ENCODE peak calls at places on chromosomes 4 and X, in five cellular contexts. One of them, this sample, is unnamed.

GRCh38 chr4:151687021-151687640 is 73.7 kb downstream of the GATB start:
- DNase-seq in astrocyte of the spinal cord: no peak
- DNase-seq in PC-3: no peak
- DNase-seq in stimulated activated CD4-positive, alpha-beta T cell treated with anti-CD3 and anti-CD28 coated beads, Interleukin-4, amount 100 ng/mL, for 4 hours: no peak
- DNase-seq in hepatocyte: no peak
- DNase-seq in this sample: no peak

GRCh38 chr4:168880087-168880675 is 129.9 kb downstream of the CBR4 start:
- DNase-seq in hepatocyte: no peak
- DNase-seq in PC-3: peak
- DNase-seq in astrocyte of the spinal cord: peak
- DNase-seq in stimulated activated CD4-positive, alpha-beta T cell treated with anti-CD3 and anti-CD28 coated beads, Interleukin-4, amount 100 ng/mL, for 4 hours: no peak
- DNase-seq in this sample: no peak

GRCh38 chr4:139506774-139507173 is 49.2 kb downstream of the SETD7 start:
- DNase-seq in astrocyte of the spinal cord: no peak
- DNase-seq in stimulated activated CD4-positive, alpha-beta T cell treated with anti-CD3 and anti-CD28 coated beads, Interleukin-4, amount 100 ng/mL, for 4 hours: no peak
- DNase-seq in hepatocyte: no peak
- DNase-seq in PC-3: no peak
- DNase-seq in this sample: no peak

GRCh38 chrX:3576886-3577516 is 136.4 kb downstream of the PRKX start:
- DNase-seq in astrocyte of the spinal cord: no peak
- DNase-seq in hepatocyte: no peak
- DNase-seq in stimulated activated CD4-positive, alpha-beta T cell treated with anti-CD3 and anti-CD28 coated beads, Interleukin-4, amount 100 ng/mL, for 4 hours: no peak
- DNase-seq in PC-3: no peak
- DNase-seq in this sample: no peak

GRCh38 chr4:118586357-118586790 is 98.8 kb upstream of the METTL14 start:
- DNase-seq in PC-3: no peak
- DNase-seq in astrocyte of the spinal cord: no peak
- DNase-seq in hepatocyte: no peak
- DNase-seq in stimulated activated CD4-positive, alpha-beta T cell treated with anti-CD3 and anti-CD28 coated beads, Interleukin-4, amount 100 ng/mL, for 4 hours: no peak
- DNase-seq in this sample: no peak

GRCh38 chr4:8252301-8253173 is 17.0 kb upstream of the HTRA3 start:
- DNase-seq in astrocyte of the spinal cord: no peak
- DNase-seq in PC-3: no peak
- DNase-seq in stimulated activated CD4-positive, alpha-beta T cell treated with anti-CD3 and anti-CD28 coated beads, Interleukin-4, amount 100 ng/mL, for 4 hours: no peak
- DNase-seq in hepatocyte: peak
- DNase-seq in this sample: no peak

GRCh38 chr4:6200011-6200921 is at the start of gene JAKMIP1:
- DNase-seq in PC-3: peak
- DNase-seq in stimulated activated CD4-positive, alpha-beta T cell treated with anti-CD3 and anti-CD28 coated beads, Interleukin-4, amount 100 ng/mL, for 4 hours: peak
- DNase-seq in hepatocyte: peak
- DNase-seq in astrocyte of the spinal cord: peak
- DNase-seq in this sample: no peak

GRCh38 chr4:124206779-124207605 is 505.5 kb downstream of the ANKRD50 start:
- DNase-seq in hepatocyte: peak
- DNase-seq in stimulated activated CD4-positive, alpha-beta T cell treated with anti-CD3 and anti-CD28 coated beads, Interleukin-4, amount 100 ng/mL, for 4 hours: no peak
- DNase-seq in PC-3: peak
- DNase-seq in astrocyte of the spinal cord: peak
- DNase-seq in this sample: peak

GRCh38 chr4:88737304-88738015 is 39.8 kb upstream of the NAP1L5 start:
- DNase-seq in PC-3: no peak
- DNase-seq in astrocyte of the spinal cord: peak
- DNase-seq in stimulated activated CD4-positive, alpha-beta T cell treated with anti-CD3 and anti-CD28 coated beads, Interleukin-4, amount 100 ng/mL, for 4 hours: no peak
- DNase-seq in hepatocyte: peak
- DNase-seq in this sample: peak

GRCh38 chr4:62377700-62378099 is 1177.6 kb downstream of the ADGRL3 start:
- DNase-seq in PC-3: no peak
- DNase-seq in hepatocyte: no peak
- DNase-seq in astrocyte of the spinal cord: no peak
- DNase-seq in stimulated activated CD4-positive, alpha-beta T cell treated with anti-CD3 and anti-CD28 coated beads, Interleukin-4, amount 100 ng/mL, for 4 hours: no peak
- DNase-seq in this sample: no peak

GRCh38 chrX:55107911-55108310 is 19.1 kb downstream of the PAGE2 start:
- DNase-seq in hepatocyte: no peak
- DNase-seq in astrocyte of the spinal cord: no peak
- DNase-seq in stimulated activated CD4-positive, alpha-beta T cell treated with anti-CD3 and anti-CD28 coated beads, Interleukin-4, amount 100 ng/mL, for 4 hours: no peak
- DNase-seq in PC-3: no peak
- DNase-seq in this sample: no peak

GRCh38 chr4:107036602-107037151 is 564 bp upstream of the DKK2 start:
- DNase-seq in stimulated activated CD4-positive, alpha-beta T cell treated with anti-CD3 and anti-CD28 coated beads, Interleukin-4, amount 100 ng/mL, for 4 hours: no peak
- DNase-seq in PC-3: no peak
- DNase-seq in hepatocyte: peak
- DNase-seq in astrocyte of the spinal cord: no peak
- DNase-seq in this sample: no peak

GRCh38 chrX:30910124-30910860 is 21.2 kb upstream of the TAB3 start:
- DNase-seq in hepatocyte: no peak
- DNase-seq in stimulated activated CD4-positive, alpha-beta T cell treated with anti-CD3 and anti-CD28 coated beads, Interleukin-4, amount 100 ng/mL, for 4 hours: no peak
- DNase-seq in astrocyte of the spinal cord: peak
- DNase-seq in PC-3: no peak
- DNase-seq in this sample: no peak

GRCh38 chr4:1756893-1757779 is 35.8 kb downstream of the TACC3 start:
- DNase-seq in hepatocyte: no peak
- DNase-seq in PC-3: no peak
- DNase-seq in stimulated activated CD4-positive, alpha-beta T cell treated with anti-CD3 and anti-CD28 coated beads, Interleukin-4, amount 100 ng/mL, for 4 hours: no peak
- DNase-seq in astrocyte of the spinal cord: no peak
- DNase-seq in this sample: no peak

GRCh38 chr4:101697266-101697665 is 93.3 kb upstream of the BANK1 start:
- DNase-seq in astrocyte of the spinal cord: no peak
- DNase-seq in hepatocyte: no peak
- DNase-seq in PC-3: no peak
- DNase-seq in stimulated activated CD4-positive, alpha-beta T cell treated with anti-CD3 and anti-CD28 coated beads, Interleukin-4, amount 100 ng/mL, for 4 hours: no peak
- DNase-seq in this sample: no peak

GRCh38 chrX:13845721-13846378 is 29.0 kb upstream of the GPM6B start:
- DNase-seq in stimulated activated CD4-positive, alpha-beta T cell treated with anti-CD3 and anti-CD28 coated beads, Interleukin-4, amount 100 ng/mL, for 4 hours: no peak
- DNase-seq in hepatocyte: no peak
- DNase-seq in astrocyte of the spinal cord: peak
- DNase-seq in PC-3: peak
- DNase-seq in this sample: no peak

GRCh38 chr4:168942985-168943384 is 67.1 kb downstream of the CBR4 start:
- DNase-seq in PC-3: peak
- DNase-seq in hepatocyte: no peak
- DNase-seq in astrocyte of the spinal cord: no peak
- DNase-seq in stimulated activated CD4-positive, alpha-beta T cell treated with anti-CD3 and anti-CD28 coated beads, Interleukin-4, amount 100 ng/mL, for 4 hours: no peak
- DNase-seq in this sample: no peak

GRCh38 chr4:38279650-38280322 is 319.6 kb downstream of the PTTG2 start:
- DNase-seq in hepatocyte: peak
- DNase-seq in PC-3: no peak
- DNase-seq in astrocyte of the spinal cord: no peak
- DNase-seq in stimulated activated CD4-positive, alpha-beta T cell treated with anti-CD3 and anti-CD28 coated beads, Interleukin-4, amount 100 ng/mL, for 4 hours: no peak
- DNase-seq in this sample: peak

GRCh38 chr4:100299019-100299418 is 108.8 kb upstream of the DDIT4L start:
- DNase-seq in PC-3: peak
- DNase-seq in stimulated activated CD4-positive, alpha-beta T cell treated with anti-CD3 and anti-CD28 coated beads, Interleukin-4, amount 100 ng/mL, for 4 hours: no peak
- DNase-seq in astrocyte of the spinal cord: peak
- DNase-seq in hepatocyte: peak
- DNase-seq in this sample: no peak

GRCh38 chrX:139967300-139967699 is 2.0 kb upstream of the CXorf66 start:
- DNase-seq in PC-3: peak
- DNase-seq in astrocyte of the spinal cord: no peak
- DNase-seq in stimulated activated CD4-positive, alpha-beta T cell treated with anti-CD3 and anti-CD28 coated beads, Interleukin-4, amount 100 ng/mL, for 4 hours: no peak
- DNase-seq in hepatocyte: no peak
- DNase-seq in this sample: peak

GRCh38 chr4:152536545-152537182 is 772 bp upstream of the FBXW7 start:
- DNase-seq in stimulated activated CD4-positive, alpha-beta T cell treated with anti-CD3 and anti-CD28 coated beads, Interleukin-4, amount 100 ng/mL, for 4 hours: no peak
- DNase-seq in PC-3: peak
- DNase-seq in astrocyte of the spinal cord: peak
- DNase-seq in hepatocyte: peak
- DNase-seq in this sample: peak

GRCh38 chrX:153970398-153971123 is 1.1 kb downstream of the HCFC1 start:
- DNase-seq in stimulated activated CD4-positive, alpha-beta T cell treated with anti-CD3 and anti-CD28 coated beads, Interleukin-4, amount 100 ng/mL, for 4 hours: no peak
- DNase-seq in hepatocyte: peak
- DNase-seq in PC-3: peak
- DNase-seq in astrocyte of the spinal cord: peak
- DNase-seq in this sample: peak

GRCh38 chr4:123398803-123399637 is 2.4 kb downstream of the SPRY1 start:
- DNase-seq in astrocyte of the spinal cord: peak
- DNase-seq in PC-3: peak
- DNase-seq in hepatocyte: peak
- DNase-seq in stimulated activated CD4-positive, alpha-beta T cell treated with anti-CD3 and anti-CD28 coated beads, Interleukin-4, amount 100 ng/mL, for 4 hours: peak
- DNase-seq in this sample: peak

This sample was measured in HT-29.